ENCODE peak calls at places on chromosomes 7 and 10, in six cellular contexts. L is GM23338, I is neural progenitor cell, R is fibroblast of lung, W is mammary epithelial cell, K is thoracic aorta. J is an unnamed sample.
A peak's percentile ranks its signal among the peaks of the same experiment; 100 is the strongest.

GRCh38 chr10:57977262-57977661 is 290.4 kb downstream of the IPMK start:
- DNase-seq in L (no peak), I (no peak), R (no peak), W (no peak), K (no peak), J (no peak)

GRCh38 chr10:30013684-30014246 is 45.6 kb downstream of the JCAD start:
- DNase-seq in L (no peak), I (no peak), R (peak; percentile 58), W (no peak), K (no peak), J (no peak)

GRCh38 chr7:158829021-158829341 is 328 bp downstream of the ESYT2 start:
- DNase-seq in L (peak; percentile 78), I (peak; percentile 90), R (peak; percentile 85), W (peak; percentile 78), K (no peak), J (peak; percentile 50)

GRCh38 chr7:112118581-112119566 is 87.3 kb downstream of the DOCK4 start:
- DNase-seq in L (no peak), I (no peak), R (no peak), W (no peak), K (no peak), J (no peak)

GRCh38 chr7:107993879-107994278 is 9.1 kb downstream of the LAMB1 start:
- DNase-seq in L (no peak), I (no peak), R (peak; percentile 60), W (no peak), K (no peak), J (no peak)

GRCh38 chr10:16811765-16812164 is 5.5 kb downstream of the RSU1 start:
- DNase-seq in L (no peak), I (no peak), R (no peak), W (no peak), K (no peak), J (no peak)

GRCh38 chr10:124547651-124548168 is 86.1 kb downstream of the LHPP start:
- DNase-seq in L (no peak), I (no peak), R (no peak), W (no peak), K (no peak), J (no peak)

GRCh38 chr7:103113164-103113563 is 35.7 kb downstream of the NAPEPLD start:
- DNase-seq in L (no peak), I (no peak), R (peak; percentile 98), W (peak; percentile 98), K (peak; percentile 5), J (no peak)

GRCh38 chr7:96910484-96910883 is 94.9 kb upstream of the DLX6 start:
- DNase-seq in L (no peak), I (no peak), R (no peak), W (peak; percentile 24), K (no peak), J (no peak)

DNA sequence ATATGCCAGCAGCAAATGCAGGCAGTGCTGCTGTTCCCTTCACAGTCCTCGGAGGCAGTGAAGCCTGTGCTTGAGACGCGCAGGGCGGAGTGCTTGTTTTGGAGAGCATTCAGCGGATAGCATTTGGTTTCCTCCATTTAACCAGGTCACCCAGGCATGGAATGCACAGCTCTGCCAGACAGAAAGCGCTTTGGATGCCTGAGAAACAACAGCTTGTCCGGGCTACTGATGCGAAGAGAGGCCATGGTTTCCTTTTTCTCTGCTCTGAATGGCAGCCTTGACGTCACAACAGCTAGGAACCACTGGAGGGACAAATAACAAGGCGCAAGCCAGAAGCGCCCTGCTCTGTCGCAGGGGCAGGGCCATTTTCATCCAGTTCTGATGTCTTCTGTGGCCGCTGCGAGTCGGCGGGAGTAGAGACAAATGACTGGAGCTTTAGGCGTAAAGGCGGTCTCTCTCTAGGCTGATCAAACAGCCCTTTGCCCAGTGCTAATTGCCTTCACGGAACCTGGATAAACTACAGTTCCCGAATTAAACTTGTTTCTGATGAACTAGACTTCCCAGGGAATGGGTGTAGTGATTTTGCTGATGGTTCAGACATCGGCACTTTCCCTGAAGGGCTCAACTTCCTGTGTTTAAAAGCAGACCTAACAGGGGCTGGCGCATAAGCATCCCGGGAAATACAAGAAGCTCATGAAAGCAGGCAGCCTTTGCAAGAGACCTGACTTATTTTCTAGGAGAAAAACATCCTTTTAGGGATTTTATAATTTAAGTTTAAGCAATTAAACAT is 187.6 kb upstream of the KLF14 start:
- DNase-seq in L (peak; percentile 58), I (peak; percentile 90), R (peak; percentile 97), W (no peak), K (peak; percentile 54), J (no peak)
- H3K4me1 ChIP-seq in L (peaks cover 17% of the 10 kb centered on the region), I (peaks cover 28% of the 10 kb centered on the region), R (peaks cover 62% of the 10 kb centered on the region), W (peaks cover 54% of the 10 kb centered on the region), K (peaks cover 45% of the 10 kb centered on the region), J (peaks cover 58% of the 10 kb centered on the region)

DNA sequence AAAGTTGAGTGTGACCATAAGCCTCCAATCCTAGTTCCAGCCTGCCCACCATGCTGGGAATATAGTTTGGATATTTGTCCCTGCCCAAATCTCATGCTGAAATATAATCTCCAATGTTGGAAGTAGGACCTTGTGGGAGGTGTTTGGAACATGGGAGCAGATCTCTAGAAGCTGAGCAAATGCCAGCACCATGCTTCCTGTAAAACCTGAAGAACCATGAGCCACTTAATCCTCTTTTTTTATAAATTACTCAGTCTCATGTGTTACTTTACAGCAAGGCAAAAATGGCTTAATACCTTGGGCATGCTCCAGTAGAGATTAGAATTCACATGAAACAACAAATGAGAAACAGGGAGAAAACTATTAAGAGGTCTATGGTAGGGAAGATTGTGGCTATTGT is 27.2 kb downstream of the STEAP1 start:
- DNase-seq in L (no peak), I (no peak), R (no peak), W (no peak), K (no peak), J (no peak)
- H3K27ac ChIP-seq in L (no peak overlapping the region), I (no peak overlapping the region), R (no peak overlapping the region), W (no peak overlapping the region), K (no peak overlapping the region), J (no peak overlapping the region)

DNA sequence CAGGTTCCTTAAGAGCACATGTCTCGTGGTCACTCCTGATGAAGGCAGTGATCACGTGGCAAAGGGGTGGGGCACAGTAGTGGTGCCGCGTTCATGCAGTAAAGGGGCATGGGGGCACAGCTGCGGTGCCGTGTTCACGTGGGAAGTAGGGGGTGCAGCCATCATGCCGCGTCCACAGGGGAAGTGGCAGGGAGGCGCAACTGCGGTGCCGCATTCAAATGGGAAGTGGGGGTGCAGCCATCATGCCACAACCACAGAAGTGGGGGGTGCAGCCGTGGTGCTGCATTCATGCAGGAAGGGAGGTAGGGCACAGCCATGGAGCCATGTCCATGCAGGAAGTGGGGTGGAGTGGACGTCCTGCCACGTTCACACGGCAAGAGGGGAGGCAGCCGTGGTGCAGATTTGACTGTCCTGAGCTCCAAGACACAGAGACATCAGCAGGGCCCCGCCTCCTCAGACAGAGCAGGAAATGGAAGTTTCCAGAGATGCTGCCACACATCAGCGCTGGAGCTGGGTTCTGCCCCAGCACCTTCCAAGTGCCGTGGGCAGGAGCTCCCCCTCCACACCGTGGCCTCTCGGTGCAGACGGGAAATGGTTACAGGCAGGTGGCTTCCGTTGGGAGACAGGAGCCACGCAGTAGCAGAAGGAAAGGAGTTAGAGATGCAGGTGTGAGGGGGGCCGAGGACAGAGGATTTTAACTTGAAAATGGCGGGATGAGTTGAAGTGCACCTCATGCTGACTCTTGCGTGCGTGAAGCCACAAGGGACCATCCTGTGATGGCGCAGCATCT is 95.0 kb upstream of the DDC start:
- DNase-seq in L (no peak), I (no peak), R (no peak), W (no peak), K (no peak), J (peak; percentile 63)
- H3K4me1 ChIP-seq in L (no peaks in the 10 kb centered on the region), I (no peaks in the 10 kb centered on the region), R (peaks cover 11% of the 10 kb centered on the region), W (peaks cover 43% of the 10 kb centered on the region), K (peaks cover 63% of the 10 kb centered on the region), J (peaks cover 57% of the 10 kb centered on the region)

DNA sequence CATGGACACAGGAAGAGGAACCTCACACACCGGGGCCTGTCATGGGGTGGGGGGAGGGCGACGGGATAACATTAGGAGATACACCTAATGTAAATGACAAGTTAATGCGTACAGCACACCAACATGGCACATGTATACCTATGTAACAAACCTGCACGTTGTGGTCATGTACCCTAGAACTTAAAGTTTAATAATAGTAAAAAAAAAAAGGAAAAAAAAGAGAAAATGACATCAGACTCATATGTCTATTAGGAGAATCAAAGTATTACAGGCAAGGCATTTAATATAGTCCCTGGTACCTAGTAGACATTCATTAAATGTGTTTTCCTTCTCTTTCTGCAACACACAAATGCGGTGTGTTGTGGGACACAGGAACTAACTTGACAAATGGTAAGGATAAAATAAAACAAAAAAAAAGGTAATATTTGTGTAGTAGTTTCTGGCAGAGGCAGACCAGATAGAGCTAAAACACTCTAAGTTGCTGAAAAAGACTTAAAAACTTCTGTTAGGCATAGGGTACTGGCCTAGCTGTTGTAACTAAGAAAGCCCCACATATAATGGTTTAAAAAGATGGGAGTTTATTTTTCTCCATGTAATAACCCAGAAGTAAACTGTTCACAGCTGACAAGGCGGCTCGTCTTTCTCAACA is 68.8 kb downstream of the NAMPT start:
- DNase-seq in L (no peak), I (no peak), R (no peak), W (no peak), K (no peak), J (no peak)
- H3K27ac ChIP-seq in L (no peak overlapping the region), I (no peak overlapping the region), R (peak overlapping the region; percentile 79), W (peak overlapping the region; percentile 17), K (peak overlapping the region; percentile 77), J (peak overlapping the region; percentile 57)

GRCh38 chr10:15476337-15476736 is 105.2 kb upstream of the FAM171A1 start:
- DNase-seq in L (no peak), I (no peak), R (no peak), W (no peak), K (no peak), J (no peak)
- H3K4me1 ChIP-seq in L (peaks cover 13% of the 10 kb centered on the region), I (peaks cover 57% of the 10 kb centered on the region), R (peaks cover 5% of the 10 kb centered on the region), W (no peaks in the 10 kb centered on the region), K (peaks cover 10% of the 10 kb centered on the region), J (no peaks in the 10 kb centered on the region)

GRCh38 chr10:5528989-5529701 is 4.4 kb downstream of the CALML3 start:
- DNase-seq in L (no peak), I (no peak), R (no peak), W (no peak), K (no peak), J (no peak)

GRCh38 chr10:5530412-5530806 is 5.6 kb downstream of the CALML3 start:
- DNase-seq in L (no peak), I (no peak), R (no peak), W (no peak), K (no peak), J (no peak)

GRCh38 chr10:5531558-5532230 is 6.9 kb downstream of the CALML3 start:
- DNase-seq in L (no peak), I (no peak), R (no peak), W (no peak), K (no peak), J (no peak)

GRCh38 chr10:5530846-5531557 is 6.2 kb downstream of the CALML3 start:
- DNase-seq in L (no peak), I (no peak), R (no peak), W (no peak), K (no peak), J (no peak)

GRCh38 chr10:5529702-5530411 is 5.1 kb downstream of the CALML3 start:
- DNase-seq in L (no peak), I (no peak), R (no peak), W (no peak), K (no peak), J (no peak)
- H3K27ac ChIP-seq in L (no peak overlapping the region), I (no peak overlapping the region), R (no peak overlapping the region), W (no peak overlapping the region), K (peak overlapping the region; percentile 76), J (no peak overlapping the region)

J was measured in CD8-positive, alpha-beta memory T cell.